ENCODE peak calls at places on chromosomes 12 and 14, in ten cellular contexts. H is SHP77; S is stimulated activated CD8-positive, alpha-beta memory T cell treated with anti-CD3 and anti-CD28 coated beads, Interleukin-4, amount 100 ng/mL, for 48 hours; W is fibroblast of lung; O is nucleus accumbens; D is stomach; N is T47D; Z is DMS 273 treated with DMSO at 0.1 percent for 48 hours; J is iPS DF 6.9; Y is Peyer's patch. P is an unnamed sample.

GRCh38 chr14:94123296-94123695 is 6.1 kb downstream of the IFI27L2 start:
- DNase-seq in J (no peak), S (peak; percentile 18), H (no peak), W (no peak), D (peak; percentile 15), N (no peak), Z (no peak), O (no peak), Y (no peak), P (no peak)

GRCh38 chr14:65297744-65298143 is 114.8 kb upstream of the FUT8 start:
- DNase-seq in Y (no peak), J (no peak), O (no peak), N (no peak), H (peak; percentile 83), S (no peak), D (peak; percentile 78), W (no peak), Z (no peak), P (no peak)

GRCh38 chr12:12399161-12399560 is 42.3 kb downstream of the BORCS5 start:
- DNase-seq in Z (no peak), H (no peak), N (no peak), D (no peak), J (no peak), S (no peak), O (no peak), W (no peak), Y (no peak), P (no peak)

GRCh38 chr14:94738786-94739185 is 31.1 kb downstream of the GSC start:
- DNase-seq in J (no peak), S (no peak), D (no peak), O (no peak), H (no peak), Y (no peak), N (no peak), W (no peak), Z (no peak), P (no peak)

GRCh38 chr14:61553730-61554641 is 141.3 kb upstream of the HIF1A start:
- DNase-seq in D (no peak), N (no peak), O (no peak), W (peak; percentile 98), J (no peak), Z (no peak), Y (no peak), S (no peak), H (no peak), P (no peak)

GRCh38 chr12:124630791-124631313 is 63.4 kb upstream of the NCOR2 start:
- DNase-seq in D (no peak), W (peak; percentile 25), S (no peak), N (no peak), O (no peak), Z (no peak), Y (no peak), J (no peak), H (no peak), P (no peak)

GRCh38 chr12:27550653-27550975 is 26.6 kb downstream of the PPFIBP1 start:
- DNase-seq in J (no peak), N (no peak), S (no peak), W (no peak), Z (no peak), Y (no peak), O (no peak), D (no peak), H (no peak), P (no peak)

GRCh38 chr12:20006856-20007255 is 361.5 kb upstream of the PDE3A start:
- DNase-seq in H (no peak), J (no peak), Y (no peak), W (no peak), Z (no peak), N (no peak), D (no peak), S (no peak), O (no peak), P (no peak)

GRCh38 chr12:51813931-51814310 is 34.6 kb downstream of the FIGNL2 start:
- DNase-seq in Z (no peak), D (no peak), Y (no peak), W (no peak), S (no peak), N (no peak), H (no peak), O (no peak), J (no peak), P (no peak)

GRCh38 chr14:92747701-92748258 is 647 bp downstream of the LGMN start:
- DNase-seq in D (no peak), W (peak; percentile 38), H (no peak), O (no peak), S (no peak), Z (no peak), N (peak; percentile 42), J (no peak), Y (no peak), P (no peak)

GRCh38 chr12:53325539-53326061 is 4.2 kb upstream of the AAAS start:
- DNase-seq in W (no peak), S (peak; percentile 47), H (no peak), D (peak; percentile 32), N (no peak), Z (no peak), O (peak; percentile 84), Y (peak; percentile 34), J (no peak), P (no peak)

GRCh38 chr14:87334997-87335675 is 657.8 kb downstream of the GALC start:
- DNase-seq in Z (peak; percentile 30), N (peak; percentile 29), J (no peak), W (no peak), S (no peak), H (no peak), O (no peak), Y (no peak), D (no peak), P (no peak)

GRCh38 chr14:105022276-105022670 is 1.4 kb upstream of the CDCA4 start:
- DNase-seq in Y (no peak), N (no peak), J (no peak), H (no peak), D (no peak), Z (no peak), O (no peak), S (no peak), W (no peak), P (no peak)

GRCh38 chr12:69331846-69332684 is 16.1 kb upstream of the LYZ start:
- DNase-seq in W (no peak), O (no peak), H (no peak), J (no peak), Y (no peak), Z (no peak), S (no peak), D (no peak), N (no peak), P (no peak)

GRCh38 chr12:47078733-47079364 is 572 bp upstream of the PCED1B start:
- DNase-seq in H (peak; percentile 57), Y (peak; percentile 60), Z (no peak), J (no peak), D (no peak), N (peak; percentile 53), S (peak; percentile 66), W (peak; percentile 50), O (no peak), P (no peak)

GRCh38 chr12:77594386-77594785 is 236.3 kb upstream of the NAV3 start:
- DNase-seq in Y (no peak), D (no peak), O (no peak), J (no peak), Z (peak; percentile 3), H (no peak), W (no peak), S (no peak), N (no peak), P (no peak)

GRCh38 chr14:21940887-21941855 is 267.6 kb upstream of the OR4E1 start:
- DNase-seq in H (peak; percentile 6), S (peak; percentile 38), N (no peak), D (no peak), J (peak; percentile 25), Y (peak; percentile 37), O (no peak), W (no peak), Z (no peak), P (no peak)

GRCh38 chr14:55281316-55281839 is 10.2 kb downstream of the FBXO34 start:
- DNase-seq in N (no peak), D (no peak), S (no peak), W (no peak), Z (no peak), H (no peak), J (no peak), Y (no peak), O (no peak), P (no peak)

GRCh38 chr12:62802981-62803380 is 132.0 kb downstream of the PPM1H start:
- DNase-seq in N (no peak), Y (no peak), Z (no peak), D (no peak), O (no peak), S (no peak), J (no peak), W (no peak), H (peak; percentile 22), P (no peak)

GRCh38 chr12:4743046-4743445 is 22.8 kb downstream of the GALNT8 start:
- DNase-seq in W (no peak), Y (no peak), J (no peak), N (no peak), O (no peak), D (no peak), Z (no peak), S (no peak), H (no peak), P (no peak)

GRCh38 chr14:52031781-52032180 is 37.1 kb downstream of the NID2 start:
- DNase-seq in H (no peak), Z (no peak), O (no peak), J (no peak), W (peak; percentile 98), D (no peak), S (no peak), N (no peak), Y (no peak), P (no peak)

GRCh38 chr12:129579879-129580278 is 323.9 kb downstream of the TMEM132D start:
- DNase-seq in H (no peak), S (no peak), J (no peak), N (no peak), Y (no peak), Z (no peak), D (no peak), W (no peak), O (no peak), P (no peak)

GRCh38 chr12:67773896-67774295 is 125.4 kb downstream of the DYRK2 start:
- DNase-seq in H (no peak), S (no peak), O (no peak), J (no peak), W (peak; percentile 27), Z (no peak), N (no peak), D (no peak), Y (no peak), P (no peak)

GRCh38 chr12:113468365-113469223 is 3.1 kb downstream of the LHX5 start:
- DNase-seq in Y (no peak), H (no peak), D (no peak), S (no peak), N (no peak), J (no peak), O (no peak), Z (no peak), W (no peak), P (no peak)

GRCh38 chr12:84911331-84912190 is 1.0 kb downstream of the SLC6A15 start:
- DNase-seq in S (peak; percentile 23), Y (no peak), O (peak; percentile 68), D (no peak), Z (peak; percentile 46), N (peak; percentile 86), J (peak; percentile 78), W (peak; percentile 81), H (peak; percentile 83), P (no peak)

GRCh38 chr12:88141425-88141773 is 489 bp downstream of the CEP290 start:
- DNase-seq in H (no peak), W (no peak), D (no peak), N (no peak), O (no peak), S (no peak), J (no peak), Y (no peak), Z (no peak), P (no peak)

GRCh38 chr14:23168246-23168645 is 15.2 kb downstream of the SLC7A8 start:
- DNase-seq in H (no peak), W (no peak), Z (no peak), O (no peak), N (no peak), J (no peak), S (no peak), D (no peak), Y (no peak), P (no peak)

GRCh38 chr12:118880745-118881144 is 100.6 kb upstream of the SRRM4 start:
- DNase-seq in D (no peak), O (no peak), W (no peak), S (no peak), H (no peak), Y (no peak), Z (no peak), N (no peak), J (no peak), P (no peak)

P was measured in pulmonary artery endothelial cell.